ENCODE peak calls at places on chromosomes 3 and 15, in five cellular contexts. One of them, this sample, is unnamed.
A peak's percentile ranks its signal among the peaks of the same experiment; 100 is the strongest.

GRCh38 chr3:71088019-71088711 is 495.4 kb downstream of the FOXP1 start:
- DNase-seq in right atrium auricular region: no peak
- DNase-seq in CD8-positive, alpha-beta T cell: no peak
- DNase-seq in Peyer's patch: no peak
- DNase-seq in PC-3: no peak
- DNase-seq in this sample: no peak

GRCh38 chr3:30625541-30626438 is 19.4 kb downstream of the TGFBR2 start:
- DNase-seq in right atrium auricular region: no peak
- DNase-seq in CD8-positive, alpha-beta T cell: no peak
- DNase-seq in Peyer's patch: no peak
- DNase-seq in PC-3: peak; percentile 93
- DNase-seq in this sample: peak; percentile 63

GRCh38 chr15:44662478-44663409 is 718 bp downstream of the SPG11 start:
- DNase-seq in right atrium auricular region: peak; percentile 74
- DNase-seq in CD8-positive, alpha-beta T cell: peak; percentile 75
- DNase-seq in Peyer's patch: peak; percentile 82
- DNase-seq in PC-3: peak; percentile 71
- DNase-seq in this sample: peak; percentile 87

GRCh38 chr15:98803228-98804056 is 155.1 kb downstream of the IGF1R start:
- DNase-seq in right atrium auricular region: no peak
- DNase-seq in CD8-positive, alpha-beta T cell: no peak
- DNase-seq in Peyer's patch: no peak
- DNase-seq in PC-3: peak; percentile 78
- DNase-seq in this sample: no peak

GRCh38 chr15:81256916-81257315 is 60.2 kb downstream of the IL16 start:
- DNase-seq in right atrium auricular region: no peak
- DNase-seq in CD8-positive, alpha-beta T cell: no peak
- DNase-seq in Peyer's patch: no peak
- DNase-seq in PC-3: peak; percentile 40
- DNase-seq in this sample: no peak

GRCh38 chr3:132843851-132844565 is 121.8 kb upstream of the NPHP3 start:
- DNase-seq in right atrium auricular region: no peak
- DNase-seq in CD8-positive, alpha-beta T cell: no peak
- DNase-seq in Peyer's patch: no peak
- DNase-seq in PC-3: no peak
- DNase-seq in this sample: no peak

GRCh38 chr3:133862161-133862560 is 33.5 kb downstream of the RAB6B start:
- DNase-seq in right atrium auricular region: no peak
- DNase-seq in CD8-positive, alpha-beta T cell: no peak
- DNase-seq in Peyer's patch: no peak
- DNase-seq in PC-3: no peak
- DNase-seq in this sample: no peak

GRCh38 chr15:82850242-82850591 is 40.8 kb downstream of the WHAMM start:
- DNase-seq in right atrium auricular region: peak; percentile 50
- DNase-seq in CD8-positive, alpha-beta T cell: no peak
- DNase-seq in Peyer's patch: no peak
- DNase-seq in PC-3: peak; percentile 41
- DNase-seq in this sample: peak; percentile 55

GRCh38 chr15:31197497-31198414 is 96.2 kb upstream of the TRPM1 start:
- DNase-seq in right atrium auricular region: peak; percentile 36
- DNase-seq in CD8-positive, alpha-beta T cell: no peak
- DNase-seq in Peyer's patch: peak; percentile 65
- DNase-seq in PC-3: peak; percentile 49
- DNase-seq in this sample: no peak

GRCh38 chr15:32993285-32993684 is 201.2 kb downstream of the FMN1 start:
- DNase-seq in right atrium auricular region: no peak
- DNase-seq in CD8-positive, alpha-beta T cell: no peak
- DNase-seq in Peyer's patch: no peak
- DNase-seq in PC-3: peak; percentile 38
- DNase-seq in this sample: no peak

GRCh38 chr3:16467368-16467767 is 46.1 kb downstream of the RFTN1 start:
- DNase-seq in right atrium auricular region: no peak
- DNase-seq in CD8-positive, alpha-beta T cell: no peak
- DNase-seq in Peyer's patch: no peak
- DNase-seq in PC-3: no peak
- DNase-seq in this sample: no peak

GRCh38 chr3:51681453-51681852 is 10.4 kb downstream of the TEX264 start:
- DNase-seq in right atrium auricular region: no peak
- DNase-seq in CD8-positive, alpha-beta T cell: no peak
- DNase-seq in Peyer's patch: no peak
- DNase-seq in PC-3: peak; percentile 41
- DNase-seq in this sample: no peak

GRCh38 chr15:73723146-73723545 is 30.0 kb downstream of the INSYN1 start:
- DNase-seq in right atrium auricular region: no peak
- DNase-seq in CD8-positive, alpha-beta T cell: no peak
- DNase-seq in Peyer's patch: no peak
- DNase-seq in PC-3: no peak
- DNase-seq in this sample: no peak

GRCh38 chr15:77387355-77388105 is 32.4 kb downstream of the PEAK1 start:
- DNase-seq in right atrium auricular region: no peak
- DNase-seq in CD8-positive, alpha-beta T cell: no peak
- DNase-seq in Peyer's patch: no peak
- DNase-seq in PC-3: no peak
- DNase-seq in this sample: no peak

GRCh38 chr3:191334359-191334893 is 4.1 kb upstream of the UTS2B start:
- DNase-seq in right atrium auricular region: no peak
- DNase-seq in CD8-positive, alpha-beta T cell: no peak
- DNase-seq in Peyer's patch: no peak
- DNase-seq in PC-3: no peak
- DNase-seq in this sample: no peak

GRCh38 chr3:89795506-89795905 is 688.1 kb downstream of the EPHA3 start:
- DNase-seq in right atrium auricular region: no peak
- DNase-seq in CD8-positive, alpha-beta T cell: no peak
- DNase-seq in Peyer's patch: no peak
- DNase-seq in PC-3: no peak
- DNase-seq in this sample: no peak

GRCh38 chr15:89823836-89824606 is 9.4 kb upstream of the ANPEP start:
- DNase-seq in right atrium auricular region: no peak
- DNase-seq in CD8-positive, alpha-beta T cell: no peak
- DNase-seq in Peyer's patch: no peak
- DNase-seq in PC-3: peak; percentile 22
- DNase-seq in this sample: no peak

GRCh38 chr3:55988905-55989304 is 479.4 kb downstream of the ERC2 start:
- DNase-seq in right atrium auricular region: no peak
- DNase-seq in CD8-positive, alpha-beta T cell: no peak
- DNase-seq in Peyer's patch: no peak
- DNase-seq in PC-3: no peak
- DNase-seq in this sample: no peak

GRCh38 chr15:66369773-66370651 is 13.5 kb upstream of the TIPIN start:
- DNase-seq in right atrium auricular region: no peak
- DNase-seq in CD8-positive, alpha-beta T cell: no peak
- DNase-seq in Peyer's patch: no peak
- DNase-seq in PC-3: peak; percentile 28
- DNase-seq in this sample: no peak

GRCh38 chr15:101206173-101206572 is 45.7 kb downstream of the CHSY1 start:
- DNase-seq in right atrium auricular region: peak; percentile 70
- DNase-seq in CD8-positive, alpha-beta T cell: no peak
- DNase-seq in Peyer's patch: no peak
- DNase-seq in PC-3: no peak
- DNase-seq in this sample: no peak

GRCh38 chr3:190566043-190566933 is 52.4 kb downstream of the IL1RAP start:
- DNase-seq in right atrium auricular region: peak; percentile 97
- DNase-seq in CD8-positive, alpha-beta T cell: no peak
- DNase-seq in Peyer's patch: no peak
- DNase-seq in PC-3: peak; percentile 99
- DNase-seq in this sample: peak; percentile 97

GRCh38 chr3:149634573-149634972 is 23.3 kb downstream of the WWTR1 start:
- DNase-seq in right atrium auricular region: no peak
- DNase-seq in CD8-positive, alpha-beta T cell: no peak
- DNase-seq in Peyer's patch: no peak
- DNase-seq in PC-3: no peak
- DNase-seq in this sample: no peak

GRCh38 chr3:183178833-183179549 is 16.5 kb upstream of the LAMP3 start:
- DNase-seq in right atrium auricular region: peak; percentile 58
- DNase-seq in CD8-positive, alpha-beta T cell: no peak
- DNase-seq in Peyer's patch: peak; percentile 60
- DNase-seq in PC-3: peak; percentile 70
- DNase-seq in this sample: no peak

GRCh38 chr3:137511655-137512054 is 252.5 kb upstream of the SOX14 start:
- DNase-seq in right atrium auricular region: no peak
- DNase-seq in CD8-positive, alpha-beta T cell: no peak
- DNase-seq in Peyer's patch: no peak
- DNase-seq in PC-3: no peak
- DNase-seq in this sample: no peak

GRCh38 chr3:137519602-137520001 is 244.5 kb upstream of the SOX14 start:
- DNase-seq in right atrium auricular region: no peak
- DNase-seq in CD8-positive, alpha-beta T cell: no peak
- DNase-seq in Peyer's patch: no peak
- DNase-seq in PC-3: no peak
- DNase-seq in this sample: no peak

GRCh38 chr3:137509354-137510045 is 254.6 kb upstream of the SOX14 start:
- DNase-seq in right atrium auricular region: no peak
- DNase-seq in CD8-positive, alpha-beta T cell: no peak
- DNase-seq in Peyer's patch: no peak
- DNase-seq in PC-3: no peak
- DNase-seq in this sample: no peak

GRCh38 chr3:137514853-137515252 is 249.3 kb upstream of the SOX14 start:
- DNase-seq in right atrium auricular region: no peak
- DNase-seq in CD8-positive, alpha-beta T cell: no peak
- DNase-seq in Peyer's patch: no peak
- DNase-seq in PC-3: no peak
- DNase-seq in this sample: no peak
- TF ChIP-seq CTCF in right atrium auricular region: no peak
- TF ChIP-seq CTCF in CD8-positive, alpha-beta T cell: no peak
- TF ChIP-seq CTCF in Peyer's patch: no peak
- TF ChIP-seq CTCF in PC-3: no peak
- TF ChIP-seq CTCF in this sample: no peak

DNA sequence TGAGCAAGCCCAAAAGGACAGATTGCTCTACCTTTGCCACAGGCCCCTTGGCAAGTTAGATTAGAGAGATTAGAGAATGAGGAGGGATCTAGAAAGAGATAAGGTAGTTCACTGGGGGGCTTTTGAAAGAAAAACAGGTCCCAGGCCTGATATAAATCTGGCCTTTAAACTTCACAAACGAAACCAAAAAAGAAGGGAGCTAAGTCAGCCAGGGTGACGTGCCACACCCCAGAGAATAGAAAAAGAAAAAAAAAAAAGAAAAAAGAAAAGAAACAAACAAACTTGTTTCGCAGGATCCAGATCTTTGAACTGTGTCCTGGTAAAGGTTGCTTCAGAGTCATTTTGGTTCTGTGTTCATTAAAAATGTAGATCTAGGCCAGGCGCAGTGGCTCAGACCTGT is 3.6 kb downstream of the KAT2B start:
- DNase-seq in right atrium auricular region: no peak
- DNase-seq in CD8-positive, alpha-beta T cell: no peak
- DNase-seq in Peyer's patch: no peak
- DNase-seq in PC-3: no peak
- DNase-seq in this sample: no peak
- H3K4me1 ChIP-seq in right atrium auricular region: no peaks in the 10 kb centered on the region
- H3K4me1 ChIP-seq in CD8-positive, alpha-beta T cell: peaks cover 53% of the 10 kb centered on the region
- H3K4me1 ChIP-seq in Peyer's patch: peaks cover 5% of the 10 kb centered on the region
- H3K4me1 ChIP-seq in PC-3: peaks cover 19% of the 10 kb centered on the region
- H3K4me1 ChIP-seq in this sample: peaks cover 7% of the 10 kb centered on the region

DNA sequence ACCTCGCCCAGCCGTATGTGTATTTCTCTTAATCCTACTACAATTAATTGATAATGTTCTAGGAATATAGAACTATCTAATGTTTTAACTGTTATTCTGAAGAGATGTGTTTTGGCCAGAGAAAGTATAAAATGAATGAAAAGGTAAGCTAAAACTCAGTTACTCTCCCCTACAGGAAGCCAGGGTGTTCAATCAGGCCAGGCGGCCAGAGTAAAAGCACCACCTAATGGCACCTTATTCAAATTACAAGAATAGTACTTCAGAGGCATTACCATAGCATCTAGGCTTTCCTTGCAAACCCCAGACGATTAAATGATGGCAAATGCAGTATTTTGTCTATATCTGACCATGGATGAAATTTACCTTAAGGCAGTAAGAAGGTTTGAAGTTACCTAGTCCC is 10.4 kb downstream of the SLC12A8 start:
- DNase-seq in right atrium auricular region: no peak
- DNase-seq in CD8-positive, alpha-beta T cell: no peak
- DNase-seq in Peyer's patch: no peak
- DNase-seq in PC-3: peak; percentile 47
- DNase-seq in this sample: no peak
- TF ChIP-seq CTCF in right atrium auricular region: no peak
- TF ChIP-seq CTCF in CD8-positive, alpha-beta T cell: no peak
- TF ChIP-seq CTCF in Peyer's patch: no peak
- TF ChIP-seq CTCF in PC-3: peak; percentile 58
- TF ChIP-seq CTCF in this sample: peak; percentile 30

GRCh38 chr3:64222501-64222900 is 2.8 kb downstream of the PRICKLE2 start:
- DNase-seq in right atrium auricular region: no peak
- DNase-seq in CD8-positive, alpha-beta T cell: no peak
- DNase-seq in Peyer's patch: no peak
- DNase-seq in PC-3: no peak
- DNase-seq in this sample: no peak
- H3K4me1 ChIP-seq in right atrium auricular region: no peaks in the 10 kb centered on the region
- H3K4me1 ChIP-seq in CD8-positive, alpha-beta T cell: no peaks in the 10 kb centered on the region
- H3K4me1 ChIP-seq in Peyer's patch: no peaks in the 10 kb centered on the region
- H3K4me1 ChIP-seq in PC-3: no peaks in the 10 kb centered on the region
- H3K4me1 ChIP-seq in this sample: peaks cover 10% of the 10 kb centered on the region

GRCh38 chr15:40441736-40442531 is 1.2 kb downstream of the BAHD1 start:
- DNase-seq in right atrium auricular region: no peak
- DNase-seq in CD8-positive, alpha-beta T cell: no peak
- DNase-seq in Peyer's patch: peak; percentile 68
- DNase-seq in PC-3: no peak
- DNase-seq in this sample: peak; percentile 72
- TF ChIP-seq CTCF in right atrium auricular region: peak; percentile 64
- TF ChIP-seq CTCF in CD8-positive, alpha-beta T cell: no peak
- TF ChIP-seq CTCF in Peyer's patch: no peak
- TF ChIP-seq CTCF in PC-3: peak; percentile 18
- TF ChIP-seq CTCF in this sample: peak; percentile 36

This sample was measured in RWPE2.